ENCODE peak calls at places on chromosomes 2 and 18, in nine cellular contexts. One of them, this sample, is unnamed. For H3K9me3, the result is how much of the 10 kb centered on the place peaks cover.

GRCh38 chr18:4808891-4809290 is 353.8 kb upstream of the DLGAP1 start:
- DNase-seq in A549: no peak
- DNase-seq in psoas muscle: no peak
- DNase-seq in colonic mucosa: no peak
- DNase-seq in left ventricle myocardium inferior: no peak
- DNase-seq in tibial artery: no peak
- DNase-seq in Caco-2: no peak
- DNase-seq in heart left ventricle: no peak
- DNase-seq in mammary epithelial cell: no peak
- DNase-seq in this sample: no peak

GRCh38 chr2:81235601-81236000 is 931.0 kb upstream of the LRRTM1 start:
- DNase-seq in colonic mucosa: no peak
- DNase-seq in heart left ventricle: no peak
- DNase-seq in psoas muscle: no peak
- DNase-seq in tibial artery: no peak
- DNase-seq in left ventricle myocardium inferior: no peak
- DNase-seq in Caco-2: no peak
- DNase-seq in A549: no peak
- DNase-seq in mammary epithelial cell: no peak
- DNase-seq in this sample: no peak

GRCh38 chr2:239514753-239515152 is 113.9 kb upstream of the HDAC4 start:
- DNase-seq in Caco-2: no peak
- DNase-seq in left ventricle myocardium inferior: no peak
- DNase-seq in A549: no peak
- DNase-seq in heart left ventricle: no peak
- DNase-seq in tibial artery: no peak
- DNase-seq in colonic mucosa: no peak
- DNase-seq in mammary epithelial cell: no peak
- DNase-seq in psoas muscle: no peak
- DNase-seq in this sample: no peak

GRCh38 chr2:138771534-138771933 is 8.7 kb downstream of the NXPH2 start:
- DNase-seq in A549: no peak
- DNase-seq in colonic mucosa: no peak
- DNase-seq in mammary epithelial cell: no peak
- DNase-seq in Caco-2: no peak
- DNase-seq in psoas muscle: no peak
- DNase-seq in tibial artery: no peak
- DNase-seq in left ventricle myocardium inferior: no peak
- DNase-seq in heart left ventricle: no peak
- DNase-seq in this sample: no peak

GRCh38 chr18:33924576-33924975 is 300.1 kb downstream of the NOL4 start:
- DNase-seq in colonic mucosa: no peak
- DNase-seq in left ventricle myocardium inferior: no peak
- DNase-seq in psoas muscle: no peak
- DNase-seq in heart left ventricle: no peak
- DNase-seq in tibial artery: no peak
- DNase-seq in mammary epithelial cell: no peak
- DNase-seq in Caco-2: no peak
- DNase-seq in A549: no peak
- DNase-seq in this sample: no peak

GRCh38 chr2:72940786-72941185 is 23.5 kb downstream of the EMX1 start:
- DNase-seq in Caco-2: no peak
- DNase-seq in A549: no peak
- DNase-seq in left ventricle myocardium inferior: no peak
- DNase-seq in mammary epithelial cell: no peak
- DNase-seq in tibial artery: no peak
- DNase-seq in psoas muscle: no peak
- DNase-seq in heart left ventricle: no peak
- DNase-seq in colonic mucosa: no peak
- DNase-seq in this sample: no peak

GRCh38 chr2:207748993-207749392 is 20.7 kb downstream of the FZD5 start:
- DNase-seq in colonic mucosa: no peak
- DNase-seq in Caco-2: no peak
- DNase-seq in psoas muscle: no peak
- DNase-seq in left ventricle myocardium inferior: no peak
- DNase-seq in mammary epithelial cell: no peak
- DNase-seq in A549: no peak
- DNase-seq in heart left ventricle: no peak
- DNase-seq in tibial artery: no peak
- DNase-seq in this sample: no peak

GRCh38 chr2:70300771-70301343 is 1.0 kb downstream of the FAM136A start:
- DNase-seq in colonic mucosa: no peak
- DNase-seq in left ventricle myocardium inferior: no peak
- DNase-seq in psoas muscle: no peak
- DNase-seq in mammary epithelial cell: no peak
- DNase-seq in A549: no peak
- DNase-seq in Caco-2: no peak
- DNase-seq in heart left ventricle: no peak
- DNase-seq in tibial artery: no peak
- DNase-seq in this sample: no peak

GRCh38 chr2:14827226-14828023 is 194.9 kb downstream of the LRATD1 start:
- DNase-seq in heart left ventricle: no peak
- DNase-seq in A549: no peak
- DNase-seq in left ventricle myocardium inferior: no peak
- DNase-seq in mammary epithelial cell: peak
- DNase-seq in psoas muscle: no peak
- DNase-seq in tibial artery: no peak
- DNase-seq in colonic mucosa: no peak
- DNase-seq in Caco-2: no peak
- DNase-seq in this sample: no peak

GRCh38 chr2:213016166-213016983 is 135.0 kb downstream of the IKZF2 start:
- DNase-seq in psoas muscle: no peak
- DNase-seq in mammary epithelial cell: no peak
- DNase-seq in colonic mucosa: no peak
- DNase-seq in Caco-2: no peak
- DNase-seq in left ventricle myocardium inferior: no peak
- DNase-seq in A549: no peak
- DNase-seq in heart left ventricle: no peak
- DNase-seq in tibial artery: no peak
- DNase-seq in this sample: no peak

GRCh38 chr2:9975328-9975727 is 23.8 kb downstream of the GRHL1 start:
- DNase-seq in A549: no peak
- DNase-seq in colonic mucosa: no peak
- DNase-seq in left ventricle myocardium inferior: no peak
- DNase-seq in mammary epithelial cell: no peak
- DNase-seq in Caco-2: no peak
- DNase-seq in tibial artery: no peak
- DNase-seq in heart left ventricle: no peak
- DNase-seq in psoas muscle: no peak
- DNase-seq in this sample: no peak

GRCh38 chr2:149033716-149034115 is 4.8 kb upstream of the LYPD6B start:
- DNase-seq in left ventricle myocardium inferior: no peak
- DNase-seq in Caco-2: no peak
- DNase-seq in psoas muscle: no peak
- DNase-seq in heart left ventricle: no peak
- DNase-seq in A549: no peak
- DNase-seq in tibial artery: no peak
- DNase-seq in colonic mucosa: peak
- DNase-seq in mammary epithelial cell: no peak
- DNase-seq in this sample: no peak

GRCh38 chr2:99841749-99842148 is 300.6 kb downstream of the AFF3 start:
- DNase-seq in psoas muscle: no peak
- DNase-seq in Caco-2: no peak
- DNase-seq in mammary epithelial cell: no peak
- DNase-seq in left ventricle myocardium inferior: no peak
- DNase-seq in tibial artery: no peak
- DNase-seq in heart left ventricle: no peak
- DNase-seq in colonic mucosa: no peak
- DNase-seq in A549: no peak
- DNase-seq in this sample: no peak

GRCh38 chr2:191571163-191571769 is 106.7 kb upstream of the NABP1 start:
- DNase-seq in colonic mucosa: no peak
- DNase-seq in psoas muscle: no peak
- DNase-seq in left ventricle myocardium inferior: no peak
- DNase-seq in Caco-2: no peak
- DNase-seq in mammary epithelial cell: peak
- DNase-seq in heart left ventricle: no peak
- DNase-seq in tibial artery: no peak
- DNase-seq in A549: peak
- DNase-seq in this sample: no peak

GRCh38 chr2:226423498-226423960 is 376.1 kb downstream of the IRS1 start:
- DNase-seq in mammary epithelial cell: peak
- DNase-seq in tibial artery: no peak
- DNase-seq in A549: no peak
- DNase-seq in left ventricle myocardium inferior: no peak
- DNase-seq in colonic mucosa: no peak
- DNase-seq in heart left ventricle: no peak
- DNase-seq in psoas muscle: no peak
- DNase-seq in Caco-2: no peak
- DNase-seq in this sample: no peak

GRCh38 chr2:215920244-215921100 is 92.9 kb downstream of the MREG start:
- DNase-seq in mammary epithelial cell: peak
- DNase-seq in heart left ventricle: peak
- DNase-seq in Caco-2: peak
- DNase-seq in A549: peak
- DNase-seq in left ventricle myocardium inferior: peak
- DNase-seq in psoas muscle: peak
- DNase-seq in colonic mucosa: peak
- DNase-seq in tibial artery: peak
- DNase-seq in this sample: no peak

GRCh38 chr2:222960126-222960525 is 91.9 kb upstream of the KCNE4 start:
- DNase-seq in mammary epithelial cell: peak
- DNase-seq in left ventricle myocardium inferior: no peak
- DNase-seq in colonic mucosa: no peak
- DNase-seq in tibial artery: no peak
- DNase-seq in heart left ventricle: no peak
- DNase-seq in Caco-2: no peak
- DNase-seq in psoas muscle: no peak
- DNase-seq in A549: no peak
- DNase-seq in this sample: no peak

GRCh38 chr2:222964632-222965031 is 87.4 kb upstream of the KCNE4 start:
- DNase-seq in mammary epithelial cell: no peak
- DNase-seq in A549: no peak
- DNase-seq in tibial artery: no peak
- DNase-seq in heart left ventricle: no peak
- DNase-seq in left ventricle myocardium inferior: no peak
- DNase-seq in psoas muscle: no peak
- DNase-seq in colonic mucosa: no peak
- DNase-seq in Caco-2: no peak
- DNase-seq in this sample: no peak

GRCh38 chr2:222959358-222959757 is 92.6 kb upstream of the KCNE4 start:
- DNase-seq in A549: peak
- DNase-seq in colonic mucosa: no peak
- DNase-seq in tibial artery: no peak
- DNase-seq in heart left ventricle: no peak
- DNase-seq in left ventricle myocardium inferior: no peak
- DNase-seq in psoas muscle: no peak
- DNase-seq in Caco-2: peak
- DNase-seq in mammary epithelial cell: peak
- DNase-seq in this sample: no peak
- TF ChIP-seq CTCF in A549: no peak
- TF ChIP-seq CTCF in colonic mucosa: no peak
- TF ChIP-seq CTCF in tibial artery: no peak
- TF ChIP-seq CTCF in heart left ventricle: no peak
- TF ChIP-seq CTCF in left ventricle myocardium inferior: no peak
- TF ChIP-seq CTCF in psoas muscle: no peak
- TF ChIP-seq CTCF in Caco-2: peak
- TF ChIP-seq CTCF in mammary epithelial cell: peak
- TF ChIP-seq CTCF in this sample: no peak

DNA sequence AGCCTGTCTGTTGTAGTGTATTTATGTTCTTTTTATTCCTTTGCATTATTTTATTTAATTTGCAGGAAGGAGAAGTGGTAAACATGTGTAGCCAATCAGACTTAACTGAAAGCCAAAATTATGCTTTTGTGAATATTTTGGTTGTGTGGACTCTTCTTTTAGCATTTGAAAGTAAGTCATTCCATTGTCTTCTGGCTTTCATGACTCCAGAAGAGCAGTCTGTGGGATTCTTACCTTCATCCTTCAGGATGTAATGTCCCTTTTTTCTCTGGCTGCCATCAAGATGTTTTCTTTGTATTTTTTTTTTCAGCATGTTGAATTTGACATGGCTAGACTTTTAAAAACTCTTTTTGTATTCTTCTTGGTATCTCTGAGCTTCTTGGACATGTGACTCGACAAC is 895.2 kb upstream of the ZEB2 start:
- DNase-seq in tibial artery: no peak
- DNase-seq in A549: no peak
- DNase-seq in left ventricle myocardium inferior: no peak
- DNase-seq in heart left ventricle: no peak
- DNase-seq in psoas muscle: no peak
- DNase-seq in mammary epithelial cell: no peak
- DNase-seq in colonic mucosa: no peak
- DNase-seq in Caco-2: no peak
- DNase-seq in this sample: no peak
- H3K9me3 ChIP-seq in tibial artery: under half
- H3K9me3 ChIP-seq in A549: under half
- H3K9me3 ChIP-seq in left ventricle myocardium inferior: under half
- H3K9me3 ChIP-seq in heart left ventricle: under half
- H3K9me3 ChIP-seq in psoas muscle: under half
- H3K9me3 ChIP-seq in mammary epithelial cell: under half
- H3K9me3 ChIP-seq in colonic mucosa: under half
- H3K9me3 ChIP-seq in Caco-2: under half
- H3K9me3 ChIP-seq in this sample: under half

DNA sequence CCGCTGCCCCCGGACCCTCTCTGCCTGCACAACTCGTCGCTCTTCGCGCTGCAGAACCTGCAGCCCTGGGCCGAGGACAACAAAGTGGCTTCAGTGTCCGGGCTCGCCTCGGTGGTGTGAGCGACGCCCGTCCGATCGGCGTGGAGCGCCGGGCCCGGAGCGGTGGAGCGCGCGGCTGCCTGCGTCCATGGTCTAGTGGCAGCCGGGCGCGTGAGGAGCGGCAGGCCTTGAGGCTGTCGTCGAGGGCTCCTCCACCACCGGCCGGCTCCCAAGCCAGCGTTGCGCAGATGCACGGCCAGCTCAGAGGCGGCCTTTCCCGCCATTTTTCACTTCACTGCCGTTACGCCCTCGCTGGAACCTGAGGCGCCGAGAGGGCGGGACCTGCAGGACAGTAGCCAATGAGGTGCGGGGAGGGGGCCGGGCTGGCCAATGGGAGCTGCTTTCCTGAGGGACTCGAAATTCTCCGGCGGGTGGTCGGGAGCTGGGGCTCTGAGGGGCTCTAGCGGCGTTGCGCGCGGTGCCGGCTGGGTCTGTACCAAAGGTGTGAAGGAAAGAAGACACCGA is 1.9 kb downstream of the TLX2 start:
- DNase-seq in heart left ventricle: peak
- DNase-seq in colonic mucosa: peak
- DNase-seq in tibial artery: peak
- DNase-seq in mammary epithelial cell: no peak
- DNase-seq in A549: no peak
- DNase-seq in psoas muscle: peak
- DNase-seq in left ventricle myocardium inferior: peak
- DNase-seq in Caco-2: peak
- DNase-seq in this sample: no peak
- H3K4me3 ChIP-seq in heart left ventricle: peak
- H3K4me3 ChIP-seq in colonic mucosa: peak
- H3K4me3 ChIP-seq in tibial artery: peak
- H3K4me3 ChIP-seq in mammary epithelial cell: no peak
- H3K4me3 ChIP-seq in A549: no peak
- H3K4me3 ChIP-seq in psoas muscle: peak
- H3K4me3 ChIP-seq in left ventricle myocardium inferior: peak
- H3K4me3 ChIP-seq in Caco-2: peak
- H3K4me3 ChIP-seq in this sample: peak

DNA sequence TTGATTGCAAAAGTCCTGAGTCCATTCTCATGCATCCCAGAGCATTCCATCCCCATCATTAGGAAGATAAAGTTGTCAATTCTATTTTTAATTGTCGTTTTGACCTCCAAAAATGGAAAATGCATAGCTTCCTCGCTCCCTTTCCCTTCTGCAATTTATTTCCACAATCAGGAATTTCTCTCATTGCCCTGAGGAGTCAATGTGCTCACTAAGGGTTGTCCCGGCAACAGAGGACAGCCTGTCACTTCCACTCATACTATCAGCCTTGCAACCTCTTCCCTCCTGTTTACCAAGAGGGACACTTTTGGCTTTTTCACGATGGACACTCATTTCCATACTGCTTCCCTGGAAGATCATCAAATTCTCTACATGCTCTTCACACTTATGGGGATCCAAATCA is 164.8 kb downstream of the MYO5B start:
- DNase-seq in Caco-2: no peak
- DNase-seq in colonic mucosa: no peak
- DNase-seq in left ventricle myocardium inferior: no peak
- DNase-seq in mammary epithelial cell: no peak
- DNase-seq in A549: no peak
- DNase-seq in psoas muscle: no peak
- DNase-seq in heart left ventricle: no peak
- DNase-seq in tibial artery: no peak
- DNase-seq in this sample: no peak
- TF ChIP-seq CTCF in Caco-2: no peak
- TF ChIP-seq CTCF in colonic mucosa: no peak
- TF ChIP-seq CTCF in left ventricle myocardium inferior: no peak
- TF ChIP-seq CTCF in mammary epithelial cell: no peak
- TF ChIP-seq CTCF in A549: no peak
- TF ChIP-seq CTCF in psoas muscle: no peak
- TF ChIP-seq CTCF in heart left ventricle: no peak
- TF ChIP-seq CTCF in tibial artery: no peak
- TF ChIP-seq CTCF in this sample: no peak

This sample was measured in esophagus squamous epithelium.